ENCODE peak calls at places on chromosomes 2 and 18, in nine cellular contexts. X is ovary, P is astrocyte of the spinal cord, L is progenitor cell of endocrine pancreas, Q is NCI-H1436, O is NCI-H2029, J is SW 1271, C is NCI-H345, Z is NCI-H2081. D is an unnamed sample.

GRCh38 chr2:200352631-200353030 is 46.1 kb downstream of the SPATS2L start:
- DNase-seq in P (peak; percentile 60), Q (no peak), O (no peak), Z (no peak), C (no peak), X (no peak), J (no peak), L (no peak), D (no peak)

GRCh38 chr2:23698733-23699391 is 228.1 kb downstream of the ATAD2B start:
- DNase-seq in L (no peak), C (no peak), O (no peak), J (no peak), Z (no peak), Q (no peak), X (no peak), P (peak; percentile 34), D (no peak)

GRCh38 chr2:197168705-197169104 is 141.9 kb downstream of the ANKRD44 start:
- DNase-seq in Z (peak; percentile 62), O (peak; percentile 38), X (peak; percentile 29), J (peak; percentile 36), Q (peak; percentile 48), P (peak; percentile 61), L (peak; percentile 41), C (peak; percentile 52), D (peak; percentile 54)

GRCh38 chr18:44741070-44741469 is 60.4 kb downstream of the SETBP1 start:
- DNase-seq in L (no peak), X (no peak), P (no peak), C (no peak), Z (no peak), Q (no peak), J (no peak), O (no peak), D (no peak)

GRCh38 chr2:1366546-1367134 is 46.6 kb upstream of the TPO start:
- DNase-seq in C (peak; percentile 100), O (peak; percentile 63), L (no peak), Q (peak; percentile 95), Z (peak; percentile 92), P (no peak), J (no peak), X (peak; percentile 37), D (no peak)

GRCh38 chr18:13809521-13810252 is 14.3 kb upstream of the MC5R start:
- DNase-seq in L (no peak), Q (no peak), O (no peak), P (no peak), J (no peak), Z (no peak), X (no peak), C (no peak), D (no peak)

GRCh38 chr18:71707400-71707799 is 836.7 kb downstream of the CBLN2 start:
- DNase-seq in P (no peak), Z (no peak), C (no peak), O (no peak), X (no peak), J (no peak), L (no peak), Q (no peak), D (no peak)

GRCh38 chr2:117948585-117948984 is 65.3 kb downstream of the CCDC93 start:
- DNase-seq in Z (no peak), C (no peak), L (no peak), X (no peak), Q (no peak), P (no peak), J (no peak), O (no peak), D (no peak)

GRCh38 chr18:62925031-62925688 is 209.8 kb downstream of the PHLPP1 start:
- DNase-seq in C (no peak), Q (no peak), O (no peak), J (no peak), P (peak; percentile 41), L (no peak), Z (no peak), X (no peak), D (no peak)

GRCh38 chr18:11247381-11247970 is 98.1 kb upstream of the PIEZO2 start:
- DNase-seq in Z (no peak), C (no peak), J (no peak), X (no peak), P (no peak), Q (no peak), L (no peak), O (no peak), D (no peak)

GRCh38 chr2:70718736-70719135 is 49.3 kb downstream of the ADD2 start:
- DNase-seq in C (no peak), O (no peak), Q (no peak), L (no peak), J (no peak), P (no peak), X (no peak), Z (no peak), D (no peak)